ENCODE peak calls at places on chromosomes 1 and 21, in five cellular contexts. Y is foreskin fibroblast; Z is stimulated activated CD4-positive, alpha-beta T cell treated with anti-CD3 and anti-CD28 coated beads, Interleukin-12 subunit alpha, Interleukin-12 subunit beta, amount 100 ng/mL, for 4 hours; F is SHP77; N is fibroblast of mammary gland. H is an unnamed sample.

GRCh38 chr21:34788879-34789278 is 120.1 kb downstream of the CLIC6 start:
- DNase-seq in Y (no peak), Z (no peak), F (no peak), N (no peak), H (no peak)

GRCh38 chr1:243253211-243253926 is 1.7 kb downstream of the CEP170 start:
- DNase-seq in Y (no peak), Z (no peak), F (no peak), N (no peak), H (no peak)

GRCh38 chr1:23751050-23751814 is 8.0 kb downstream of the ELOA start:
- DNase-seq in Y (peak), Z (peak), F (peak), N (peak), H (no peak)

GRCh38 chr1:31617917-31618746 is 643 bp downstream of the HCRTR1 start:
- DNase-seq in Y (no peak), Z (peak), F (peak), N (peak), H (peak)

GRCh38 chr1:48498096-48498791 is 26.2 kb upstream of the SPATA6 start:
- DNase-seq in Y (peak), Z (peak), F (peak), N (peak), H (peak)

GRCh38 chr21:16476056-16476850 is 746.5 kb downstream of the USP25 start:
- DNase-seq in Y (no peak), Z (no peak), F (no peak), N (peak), H (no peak)

GRCh38 chr1:161480381-161481035 is 24.7 kb upstream of the FCGR2A start:
- DNase-seq in Y (no peak), Z (no peak), F (no peak), N (no peak), H (no peak)

GRCh38 chr1:172430128-172430454 is 9.6 kb downstream of the C1orf105 start:
- DNase-seq in Y (no peak), Z (no peak), F (no peak), N (no peak), H (no peak)

GRCh38 chr1:19484338-19484792 is 974 bp downstream of the CAPZB start:
- DNase-seq in Y (no peak), Z (no peak), F (no peak), N (no peak), H (no peak)

GRCh38 chr1:38018864-38019343 is 6.4 kb downstream of the UTP11 start:
- DNase-seq in Y (no peak), Z (no peak), F (no peak), N (peak), H (no peak)

H was measured in LoVo.